ENCODE peak calls at places on chromosomes 4 and X, in eight cellular contexts. One of them, this sample, is unnamed.

GRCh38 chrX:150767475-150768131 is 74.4 kb downstream of the MTMR1 start:
- DNase-seq in NCI-H1694: no peak
- DNase-seq in astrocyte of the spinal cord: peak; percentile 74
- DNase-seq in stimulated activated CD4-positive, alpha-beta T cell treated with anti-CD3 and anti-CD28 coated beads, Interleukin-4, amount 100 ng/mL, for 48 hours: no peak
- DNase-seq in BJ: peak; percentile 67
- DNase-seq in cardiac muscle cell: no peak
- DNase-seq in AG09309: peak; percentile 85
- DNase-seq in AG04449: peak; percentile 44
- DNase-seq in this sample: no peak

GRCh38 chr4:140252742-140253555 is 99.0 kb upstream of the MAML3 start:
- DNase-seq in stimulated activated CD4-positive, alpha-beta T cell treated with anti-CD3 and anti-CD28 coated beads, Interleukin-4, amount 100 ng/mL, for 48 hours: peak; percentile 40
- DNase-seq in NCI-H1694: peak; percentile 38
- DNase-seq in AG09309: no peak
- DNase-seq in astrocyte of the spinal cord: peak; percentile 73
- DNase-seq in BJ: no peak
- DNase-seq in AG04449: no peak
- DNase-seq in cardiac muscle cell: peak; percentile 84
- DNase-seq in this sample: peak; percentile 65

GRCh38 chrX:107686792-107687191 is 58.5 kb downstream of the PRPS1 start:
- DNase-seq in cardiac muscle cell: no peak
- DNase-seq in NCI-H1694: no peak
- DNase-seq in AG09309: no peak
- DNase-seq in astrocyte of the spinal cord: peak; percentile 28
- DNase-seq in stimulated activated CD4-positive, alpha-beta T cell treated with anti-CD3 and anti-CD28 coated beads, Interleukin-4, amount 100 ng/mL, for 48 hours: no peak
- DNase-seq in AG04449: no peak
- DNase-seq in BJ: no peak
- DNase-seq in this sample: no peak

GRCh38 chrX:65707153-65707552 is 39.7 kb downstream of the MSN start:
- DNase-seq in BJ: no peak
- DNase-seq in stimulated activated CD4-positive, alpha-beta T cell treated with anti-CD3 and anti-CD28 coated beads, Interleukin-4, amount 100 ng/mL, for 48 hours: no peak
- DNase-seq in cardiac muscle cell: no peak
- DNase-seq in AG04449: no peak
- DNase-seq in astrocyte of the spinal cord: no peak
- DNase-seq in AG09309: no peak
- DNase-seq in NCI-H1694: no peak
- DNase-seq in this sample: no peak

GRCh38 chr4:85222561-85222960 is 252.4 kb upstream of the ARHGAP24 start:
- DNase-seq in BJ: no peak
- DNase-seq in cardiac muscle cell: no peak
- DNase-seq in NCI-H1694: no peak
- DNase-seq in AG09309: no peak
- DNase-seq in astrocyte of the spinal cord: no peak
- DNase-seq in stimulated activated CD4-positive, alpha-beta T cell treated with anti-CD3 and anti-CD28 coated beads, Interleukin-4, amount 100 ng/mL, for 48 hours: no peak
- DNase-seq in AG04449: no peak
- DNase-seq in this sample: no peak

GRCh38 chr4:36303430-36304137 is 22.2 kb downstream of the DTHD1 start:
- DNase-seq in cardiac muscle cell: no peak
- DNase-seq in NCI-H1694: no peak
- DNase-seq in astrocyte of the spinal cord: no peak
- DNase-seq in AG09309: no peak
- DNase-seq in AG04449: no peak
- DNase-seq in stimulated activated CD4-positive, alpha-beta T cell treated with anti-CD3 and anti-CD28 coated beads, Interleukin-4, amount 100 ng/mL, for 48 hours: no peak
- DNase-seq in BJ: no peak
- DNase-seq in this sample: no peak

GRCh38 chrX:40646489-40647306 is 663 bp downstream of the CXorf38 start:
- DNase-seq in AG04449: no peak
- DNase-seq in astrocyte of the spinal cord: peak; percentile 14
- DNase-seq in cardiac muscle cell: peak; percentile 13
- DNase-seq in AG09309: no peak
- DNase-seq in BJ: no peak
- DNase-seq in NCI-H1694: no peak
- DNase-seq in stimulated activated CD4-positive, alpha-beta T cell treated with anti-CD3 and anti-CD28 coated beads, Interleukin-4, amount 100 ng/mL, for 48 hours: peak; percentile 1
- DNase-seq in this sample: peak; percentile 1

GRCh38 chrX:108380222-108380621 is 58.0 kb downstream of the COL4A6 start:
- DNase-seq in BJ: no peak
- DNase-seq in stimulated activated CD4-positive, alpha-beta T cell treated with anti-CD3 and anti-CD28 coated beads, Interleukin-4, amount 100 ng/mL, for 48 hours: no peak
- DNase-seq in cardiac muscle cell: no peak
- DNase-seq in NCI-H1694: no peak
- DNase-seq in astrocyte of the spinal cord: no peak
- DNase-seq in AG04449: no peak
- DNase-seq in AG09309: no peak
- DNase-seq in this sample: no peak

GRCh38 chr4:89482248-89482647 is 174.6 kb upstream of the GPRIN3 start:
- DNase-seq in AG04449: no peak
- DNase-seq in cardiac muscle cell: peak; percentile 45
- DNase-seq in BJ: no peak
- DNase-seq in NCI-H1694: no peak
- DNase-seq in stimulated activated CD4-positive, alpha-beta T cell treated with anti-CD3 and anti-CD28 coated beads, Interleukin-4, amount 100 ng/mL, for 48 hours: no peak
- DNase-seq in AG09309: no peak
- DNase-seq in astrocyte of the spinal cord: peak; percentile 39
- DNase-seq in this sample: no peak

GRCh38 chr4:65546882-65547281 is 123.4 kb downstream of the EPHA5 start:
- DNase-seq in astrocyte of the spinal cord: no peak
- DNase-seq in NCI-H1694: no peak
- DNase-seq in stimulated activated CD4-positive, alpha-beta T cell treated with anti-CD3 and anti-CD28 coated beads, Interleukin-4, amount 100 ng/mL, for 48 hours: no peak
- DNase-seq in BJ: no peak
- DNase-seq in AG04449: no peak
- DNase-seq in AG09309: no peak
- DNase-seq in cardiac muscle cell: no peak
- DNase-seq in this sample: no peak

GRCh38 chr4:10159671-10160070 is 43.1 kb upstream of the WDR1 start:
- DNase-seq in BJ: no peak
- DNase-seq in stimulated activated CD4-positive, alpha-beta T cell treated with anti-CD3 and anti-CD28 coated beads, Interleukin-4, amount 100 ng/mL, for 48 hours: no peak
- DNase-seq in NCI-H1694: no peak
- DNase-seq in AG09309: no peak
- DNase-seq in cardiac muscle cell: no peak
- DNase-seq in astrocyte of the spinal cord: no peak
- DNase-seq in AG04449: no peak
- DNase-seq in this sample: no peak

GRCh38 chrX:130594453-130594916 is 192.7 kb downstream of the RBMX2 start:
- DNase-seq in astrocyte of the spinal cord: no peak
- DNase-seq in cardiac muscle cell: no peak
- DNase-seq in NCI-H1694: no peak
- DNase-seq in BJ: no peak
- DNase-seq in AG04449: no peak
- DNase-seq in stimulated activated CD4-positive, alpha-beta T cell treated with anti-CD3 and anti-CD28 coated beads, Interleukin-4, amount 100 ng/mL, for 48 hours: no peak
- DNase-seq in AG09309: no peak
- DNase-seq in this sample: no peak

GRCh38 chr4:53076335-53076958 is 214.3 kb downstream of the RASL11B start:
- DNase-seq in astrocyte of the spinal cord: no peak
- DNase-seq in NCI-H1694: no peak
- DNase-seq in AG04449: no peak
- DNase-seq in cardiac muscle cell: peak; percentile 80
- DNase-seq in stimulated activated CD4-positive, alpha-beta T cell treated with anti-CD3 and anti-CD28 coated beads, Interleukin-4, amount 100 ng/mL, for 48 hours: no peak
- DNase-seq in BJ: no peak
- DNase-seq in AG09309: no peak
- DNase-seq in this sample: no peak

GRCh38 chr4:179110356-179110755 is 1668.1 kb upstream of the AGA start:
- DNase-seq in AG09309: no peak
- DNase-seq in NCI-H1694: no peak
- DNase-seq in BJ: no peak
- DNase-seq in cardiac muscle cell: no peak
- DNase-seq in astrocyte of the spinal cord: peak; percentile 97
- DNase-seq in stimulated activated CD4-positive, alpha-beta T cell treated with anti-CD3 and anti-CD28 coated beads, Interleukin-4, amount 100 ng/mL, for 48 hours: no peak
- DNase-seq in AG04449: no peak
- DNase-seq in this sample: no peak

GRCh38 chr4:153467154-153467896 is 1.2 kb downstream of the TMEM131L start:
- DNase-seq in AG09309: no peak
- DNase-seq in astrocyte of the spinal cord: no peak
- DNase-seq in cardiac muscle cell: peak; percentile 34
- DNase-seq in AG04449: no peak
- DNase-seq in stimulated activated CD4-positive, alpha-beta T cell treated with anti-CD3 and anti-CD28 coated beads, Interleukin-4, amount 100 ng/mL, for 48 hours: no peak
- DNase-seq in BJ: no peak
- DNase-seq in NCI-H1694: no peak
- DNase-seq in this sample: no peak

GRCh38 chr4:16129336-16129735 is 45.5 kb upstream of the PROM1 start:
- DNase-seq in cardiac muscle cell: peak; percentile 66
- DNase-seq in AG09309: no peak
- DNase-seq in AG04449: no peak
- DNase-seq in NCI-H1694: no peak
- DNase-seq in stimulated activated CD4-positive, alpha-beta T cell treated with anti-CD3 and anti-CD28 coated beads, Interleukin-4, amount 100 ng/mL, for 48 hours: no peak
- DNase-seq in astrocyte of the spinal cord: no peak
- DNase-seq in BJ: no peak
- DNase-seq in this sample: no peak

GRCh38 chr4:1490011-1490905 is 84.0 kb upstream of the NKX1-1 start:
- DNase-seq in astrocyte of the spinal cord: no peak
- DNase-seq in cardiac muscle cell: no peak
- DNase-seq in AG04449: no peak
- DNase-seq in AG09309: no peak
- DNase-seq in NCI-H1694: no peak
- DNase-seq in BJ: no peak
- DNase-seq in stimulated activated CD4-positive, alpha-beta T cell treated with anti-CD3 and anti-CD28 coated beads, Interleukin-4, amount 100 ng/mL, for 48 hours: no peak
- DNase-seq in this sample: no peak

GRCh38 chrX:142089193-142089592 is 115.9 kb downstream of the MAGEC2 start:
- DNase-seq in AG04449: no peak
- DNase-seq in AG09309: no peak
- DNase-seq in cardiac muscle cell: peak; percentile 4
- DNase-seq in NCI-H1694: no peak
- DNase-seq in stimulated activated CD4-positive, alpha-beta T cell treated with anti-CD3 and anti-CD28 coated beads, Interleukin-4, amount 100 ng/mL, for 48 hours: no peak
- DNase-seq in astrocyte of the spinal cord: peak; percentile 9
- DNase-seq in BJ: no peak
- DNase-seq in this sample: no peak

GRCh38 chr4:108512615-108513505 is 107.5 kb upstream of the RPL34 start:
- DNase-seq in BJ: no peak
- DNase-seq in cardiac muscle cell: peak; percentile 81
- DNase-seq in stimulated activated CD4-positive, alpha-beta T cell treated with anti-CD3 and anti-CD28 coated beads, Interleukin-4, amount 100 ng/mL, for 48 hours: peak; percentile 16
- DNase-seq in AG09309: peak; percentile 16
- DNase-seq in AG04449: no peak
- DNase-seq in NCI-H1694: no peak
- DNase-seq in astrocyte of the spinal cord: peak; percentile 79
- DNase-seq in this sample: no peak

GRCh38 chrX:41723305-41723704 is 676 bp upstream of the GPR82 start:
- DNase-seq in BJ: no peak
- DNase-seq in NCI-H1694: no peak
- DNase-seq in stimulated activated CD4-positive, alpha-beta T cell treated with anti-CD3 and anti-CD28 coated beads, Interleukin-4, amount 100 ng/mL, for 48 hours: no peak
- DNase-seq in cardiac muscle cell: no peak
- DNase-seq in AG09309: peak; percentile 23
- DNase-seq in astrocyte of the spinal cord: no peak
- DNase-seq in AG04449: no peak
- DNase-seq in this sample: no peak

GRCh38 chrX:97806238-97806637 is 922.5 kb downstream of the RPA4 start:
- DNase-seq in NCI-H1694: no peak
- DNase-seq in stimulated activated CD4-positive, alpha-beta T cell treated with anti-CD3 and anti-CD28 coated beads, Interleukin-4, amount 100 ng/mL, for 48 hours: no peak
- DNase-seq in BJ: no peak
- DNase-seq in AG09309: no peak
- DNase-seq in AG04449: no peak
- DNase-seq in cardiac muscle cell: no peak
- DNase-seq in astrocyte of the spinal cord: peak; percentile 59
- DNase-seq in this sample: no peak

GRCh38 chrX:13734278-13735172 is at the start of the genes OFD1 and TRAPPC2:
- DNase-seq in AG04449: peak; percentile 67
- DNase-seq in AG09309: peak; percentile 90
- DNase-seq in astrocyte of the spinal cord: peak; percentile 97
- DNase-seq in BJ: peak; percentile 55
- DNase-seq in stimulated activated CD4-positive, alpha-beta T cell treated with anti-CD3 and anti-CD28 coated beads, Interleukin-4, amount 100 ng/mL, for 48 hours: peak; percentile 78
- DNase-seq in cardiac muscle cell: peak; percentile 98
- DNase-seq in NCI-H1694: peak; percentile 68
- DNase-seq in this sample: peak; percentile 79

GRCh38 chrX:44400588-44400987 is 57.1 kb upstream of the EFHC2 start:
- DNase-seq in BJ: peak; percentile 44
- DNase-seq in cardiac muscle cell: no peak
- DNase-seq in NCI-H1694: no peak
- DNase-seq in astrocyte of the spinal cord: peak; percentile 89
- DNase-seq in AG04449: peak; percentile 71
- DNase-seq in AG09309: peak; percentile 66
- DNase-seq in stimulated activated CD4-positive, alpha-beta T cell treated with anti-CD3 and anti-CD28 coated beads, Interleukin-4, amount 100 ng/mL, for 48 hours: peak; percentile 26
- DNase-seq in this sample: no peak

GRCh38 chrX:78708171-78708570 is 39.3 kb upstream of the LPAR4 start:
- DNase-seq in astrocyte of the spinal cord: peak; percentile 51
- DNase-seq in cardiac muscle cell: peak; percentile 12
- DNase-seq in AG09309: peak; percentile 10
- DNase-seq in AG04449: no peak
- DNase-seq in BJ: no peak
- DNase-seq in stimulated activated CD4-positive, alpha-beta T cell treated with anti-CD3 and anti-CD28 coated beads, Interleukin-4, amount 100 ng/mL, for 48 hours: no peak
- DNase-seq in NCI-H1694: no peak
- DNase-seq in this sample: no peak

GRCh38 chr4:55012363-55013255 is 112.8 kb downstream of the KDR start:
- DNase-seq in stimulated activated CD4-positive, alpha-beta T cell treated with anti-CD3 and anti-CD28 coated beads, Interleukin-4, amount 100 ng/mL, for 48 hours: no peak
- DNase-seq in astrocyte of the spinal cord: no peak
- DNase-seq in AG04449: no peak
- DNase-seq in cardiac muscle cell: no peak
- DNase-seq in BJ: no peak
- DNase-seq in AG09309: no peak
- DNase-seq in NCI-H1694: no peak
- DNase-seq in this sample: no peak

GRCh38 chrX:133670394-133670793 is 255.1 kb upstream of the GPC4 start:
- DNase-seq in cardiac muscle cell: peak; percentile 60
- DNase-seq in AG04449: no peak
- DNase-seq in stimulated activated CD4-positive, alpha-beta T cell treated with anti-CD3 and anti-CD28 coated beads, Interleukin-4, amount 100 ng/mL, for 48 hours: no peak
- DNase-seq in AG09309: no peak
- DNase-seq in astrocyte of the spinal cord: peak; percentile 50
- DNase-seq in BJ: no peak
- DNase-seq in NCI-H1694: peak; percentile 45
- DNase-seq in this sample: peak; percentile 17

GRCh38 chr4:158578476-158578875 is 56.8 kb downstream of the RXFP1 start:
- DNase-seq in NCI-H1694: no peak
- DNase-seq in BJ: no peak
- DNase-seq in AG04449: no peak
- DNase-seq in cardiac muscle cell: peak; percentile 31
- DNase-seq in AG09309: no peak
- DNase-seq in astrocyte of the spinal cord: peak; percentile 26
- DNase-seq in stimulated activated CD4-positive, alpha-beta T cell treated with anti-CD3 and anti-CD28 coated beads, Interleukin-4, amount 100 ng/mL, for 48 hours: no peak
- DNase-seq in this sample: no peak

GRCh38 chrX:23782455-23782854 is 518 bp upstream of the SAT1 start:
- DNase-seq in NCI-H1694: no peak
- DNase-seq in astrocyte of the spinal cord: no peak
- DNase-seq in AG09309: no peak
- DNase-seq in BJ: no peak
- DNase-seq in stimulated activated CD4-positive, alpha-beta T cell treated with anti-CD3 and anti-CD28 coated beads, Interleukin-4, amount 100 ng/mL, for 48 hours: no peak
- DNase-seq in cardiac muscle cell: no peak
- DNase-seq in AG04449: no peak
- DNase-seq in this sample: no peak

GRCh38 chr4:25970691-25971427 is 56.8 kb downstream of the SMIM20 start:
- DNase-seq in stimulated activated CD4-positive, alpha-beta T cell treated with anti-CD3 and anti-CD28 coated beads, Interleukin-4, amount 100 ng/mL, for 48 hours: no peak
- DNase-seq in AG09309: no peak
- DNase-seq in cardiac muscle cell: no peak
- DNase-seq in astrocyte of the spinal cord: peak; percentile 72
- DNase-seq in NCI-H1694: no peak
- DNase-seq in AG04449: no peak
- DNase-seq in BJ: no peak
- DNase-seq in this sample: no peak

GRCh38 chrX:111095974-111096870 is at the start of gene PAK3:
- DNase-seq in BJ: no peak
- DNase-seq in NCI-H1694: peak; percentile 73
- DNase-seq in AG09309: no peak
- DNase-seq in astrocyte of the spinal cord: peak; percentile 85
- DNase-seq in AG04449: no peak
- DNase-seq in cardiac muscle cell: peak; percentile 88
- DNase-seq in stimulated activated CD4-positive, alpha-beta T cell treated with anti-CD3 and anti-CD28 coated beads, Interleukin-4, amount 100 ng/mL, for 48 hours: no peak
- DNase-seq in this sample: peak; percentile 65